ENCODE peak calls at places on chromosomes 2 and 18, in seven cellular contexts. One of them, this sample, is unnamed.

GRCh38 chr2:173793649-173794565 is 171.3 kb downstream of the SP3 start:
- DNase-seq in sigmoid colon: no peak
- DNase-seq in dorsolateral prefrontal cortex: no peak
- DNase-seq in A549: no peak
- DNase-seq in right atrium auricular region: no peak
- DNase-seq in cardiac fibroblast: no peak
- DNase-seq in body of pancreas: peak
- DNase-seq in this sample: no peak

GRCh38 chr2:150046211-150046610 is 441.3 kb downstream of the RND3 start:
- DNase-seq in sigmoid colon: no peak
- DNase-seq in cardiac fibroblast: peak
- DNase-seq in body of pancreas: no peak
- DNase-seq in A549: no peak
- DNase-seq in dorsolateral prefrontal cortex: no peak
- DNase-seq in right atrium auricular region: no peak
- DNase-seq in this sample: no peak

GRCh38 chr2:240629419-240629967 is 4.2 kb downstream of the GPR35 start:
- DNase-seq in A549: no peak
- DNase-seq in cardiac fibroblast: no peak
- DNase-seq in sigmoid colon: peak
- DNase-seq in body of pancreas: no peak
- DNase-seq in dorsolateral prefrontal cortex: no peak
- DNase-seq in right atrium auricular region: no peak
- DNase-seq in this sample: peak

GRCh38 chr18:47254341-47254939 is 3.0 kb upstream of the SKOR2 start:
- DNase-seq in A549: no peak
- DNase-seq in body of pancreas: no peak
- DNase-seq in dorsolateral prefrontal cortex: no peak
- DNase-seq in sigmoid colon: no peak
- DNase-seq in right atrium auricular region: no peak
- DNase-seq in cardiac fibroblast: peak
- DNase-seq in this sample: no peak

GRCh38 chr2:155905640-155906039 is 426.9 kb downstream of the NR4A2 start:
- DNase-seq in A549: no peak
- DNase-seq in right atrium auricular region: no peak
- DNase-seq in dorsolateral prefrontal cortex: no peak
- DNase-seq in body of pancreas: no peak
- DNase-seq in sigmoid colon: no peak
- DNase-seq in cardiac fibroblast: no peak
- DNase-seq in this sample: no peak

GRCh38 chr2:58664523-58665155 is 423.5 kb upstream of the FANCL start:
- DNase-seq in cardiac fibroblast: peak
- DNase-seq in right atrium auricular region: no peak
- DNase-seq in dorsolateral prefrontal cortex: no peak
- DNase-seq in A549: no peak
- DNase-seq in sigmoid colon: no peak
- DNase-seq in body of pancreas: no peak
- DNase-seq in this sample: no peak

GRCh38 chr2:161992526-161992925 is 81.5 kb downstream of the DPP4 start:
- DNase-seq in sigmoid colon: no peak
- DNase-seq in cardiac fibroblast: no peak
- DNase-seq in A549: no peak
- DNase-seq in dorsolateral prefrontal cortex: no peak
- DNase-seq in body of pancreas: no peak
- DNase-seq in right atrium auricular region: no peak
- DNase-seq in this sample: no peak

GRCh38 chr2:196208915-196209314 is 37.5 kb upstream of the STK17B start:
- DNase-seq in sigmoid colon: no peak
- DNase-seq in right atrium auricular region: no peak
- DNase-seq in cardiac fibroblast: no peak
- DNase-seq in dorsolateral prefrontal cortex: no peak
- DNase-seq in A549: no peak
- DNase-seq in body of pancreas: no peak
- DNase-seq in this sample: no peak

GRCh38 chr2:17879137-17879912 is 858 bp downstream of the KCNS3 start:
- DNase-seq in A549: peak
- DNase-seq in sigmoid colon: peak
- DNase-seq in right atrium auricular region: peak
- DNase-seq in dorsolateral prefrontal cortex: no peak
- DNase-seq in body of pancreas: peak
- DNase-seq in cardiac fibroblast: peak
- DNase-seq in this sample: peak

GRCh38 chr2:158845869-158846268 is 50.8 kb downstream of the DAPL1 start:
- DNase-seq in body of pancreas: no peak
- DNase-seq in cardiac fibroblast: peak
- DNase-seq in dorsolateral prefrontal cortex: no peak
- DNase-seq in sigmoid colon: no peak
- DNase-seq in A549: no peak
- DNase-seq in right atrium auricular region: no peak
- DNase-seq in this sample: no peak

GRCh38 chr18:14900435-14900834 is 152.5 kb downstream of the ANKRD30B start:
- DNase-seq in A549: no peak
- DNase-seq in cardiac fibroblast: no peak
- DNase-seq in body of pancreas: no peak
- DNase-seq in sigmoid colon: no peak
- DNase-seq in right atrium auricular region: no peak
- DNase-seq in dorsolateral prefrontal cortex: no peak
- DNase-seq in this sample: no peak

GRCh38 chr2:42809876-42810125 is 17.4 kb upstream of the HAAO start:
- DNase-seq in dorsolateral prefrontal cortex: peak
- DNase-seq in cardiac fibroblast: no peak
- DNase-seq in A549: peak
- DNase-seq in sigmoid colon: peak
- DNase-seq in right atrium auricular region: peak
- DNase-seq in body of pancreas: peak
- DNase-seq in this sample: peak
- TF ChIP-seq CTCF in dorsolateral prefrontal cortex: no peak
- TF ChIP-seq CTCF in cardiac fibroblast: no peak
- TF ChIP-seq CTCF in A549: peak
- TF ChIP-seq CTCF in sigmoid colon: no peak
- TF ChIP-seq CTCF in right atrium auricular region: peak
- TF ChIP-seq CTCF in body of pancreas: peak
- TF ChIP-seq CTCF in this sample: no peak

DNA sequence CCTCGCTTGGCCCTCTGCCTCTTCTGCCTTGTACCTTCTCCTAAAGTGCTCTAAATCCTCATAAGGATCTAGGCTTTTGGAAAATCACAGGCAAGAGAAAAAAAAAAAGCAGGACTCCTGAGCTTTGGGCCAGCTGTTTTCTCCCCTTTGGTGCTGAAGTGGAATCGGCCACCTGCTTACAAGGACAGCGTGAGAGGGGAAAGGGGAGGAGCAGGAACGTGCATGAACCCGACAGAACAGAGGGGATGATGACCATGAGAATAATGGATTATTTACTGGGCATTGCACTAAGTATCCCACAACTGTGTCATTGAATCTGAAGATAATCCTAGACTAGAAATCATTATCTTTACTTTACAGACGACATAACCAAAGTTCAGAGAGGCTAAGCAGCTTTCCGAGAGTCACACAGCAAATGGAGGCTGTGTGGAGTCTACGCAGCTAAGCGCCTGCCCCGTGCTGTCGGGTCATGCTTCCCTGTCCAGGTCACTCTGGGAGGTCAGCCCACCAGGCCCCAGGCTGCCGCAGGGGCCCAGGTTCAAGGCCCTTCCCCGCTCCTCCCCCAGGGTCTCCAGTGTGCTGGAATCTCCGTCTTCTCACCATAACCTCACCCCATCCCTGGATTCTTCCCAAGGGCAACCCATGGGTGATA is 141.8 kb downstream of the PXDN start:
- DNase-seq in A549: no peak
- DNase-seq in dorsolateral prefrontal cortex: no peak
- DNase-seq in cardiac fibroblast: no peak
- DNase-seq in right atrium auricular region: no peak
- DNase-seq in body of pancreas: no peak
- DNase-seq in sigmoid colon: peak
- DNase-seq in this sample: no peak
- H3K4me3 ChIP-seq in A549: no peak
- H3K4me3 ChIP-seq in dorsolateral prefrontal cortex: no peak
- H3K4me3 ChIP-seq in cardiac fibroblast: no peak
- H3K4me3 ChIP-seq in right atrium auricular region: no peak
- H3K4me3 ChIP-seq in body of pancreas: no peak
- H3K4me3 ChIP-seq in sigmoid colon: no peak
- H3K4me3 ChIP-seq in this sample: no peak

DNA sequence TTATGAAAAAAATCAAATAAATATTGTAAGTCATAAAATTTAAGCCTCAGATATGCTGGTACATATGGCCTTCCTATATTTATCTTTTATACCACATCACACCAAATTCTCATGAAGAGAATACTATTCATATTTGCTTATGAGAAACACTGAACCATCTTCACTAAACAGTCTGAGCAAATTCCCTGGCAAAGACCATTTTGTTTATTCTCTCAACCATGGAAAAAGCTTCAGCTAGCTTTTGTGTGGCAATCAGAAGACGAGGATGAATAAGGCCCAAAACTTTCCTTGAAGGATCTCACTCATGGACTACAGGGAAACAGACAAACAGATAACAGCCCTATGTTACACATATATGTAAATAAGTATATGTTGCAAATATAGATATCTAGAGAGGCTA is 252.1 kb downstream of the TMX3 start:
- DNase-seq in dorsolateral prefrontal cortex: no peak
- DNase-seq in body of pancreas: no peak
- DNase-seq in A549: no peak
- DNase-seq in right atrium auricular region: no peak
- DNase-seq in cardiac fibroblast: no peak
- DNase-seq in sigmoid colon: no peak
- DNase-seq in this sample: no peak
- TF ChIP-seq CTCF in dorsolateral prefrontal cortex: no peak
- TF ChIP-seq CTCF in body of pancreas: no peak
- TF ChIP-seq CTCF in A549: no peak
- TF ChIP-seq CTCF in right atrium auricular region: no peak
- TF ChIP-seq CTCF in cardiac fibroblast: no peak
- TF ChIP-seq CTCF in sigmoid colon: no peak
- TF ChIP-seq CTCF in this sample: no peak

GRCh38 chr2:23596316-23596885 is 211.4 kb downstream of the KLHL29 start:
- DNase-seq in cardiac fibroblast: peak
- DNase-seq in body of pancreas: no peak
- DNase-seq in sigmoid colon: peak
- DNase-seq in A549: no peak
- DNase-seq in dorsolateral prefrontal cortex: no peak
- DNase-seq in right atrium auricular region: no peak
- DNase-seq in this sample: no peak
- H3K4me3 ChIP-seq in cardiac fibroblast: no peak
- H3K4me3 ChIP-seq in body of pancreas: no peak
- H3K4me3 ChIP-seq in sigmoid colon: no peak
- H3K4me3 ChIP-seq in A549: no peak
- H3K4me3 ChIP-seq in dorsolateral prefrontal cortex: peak
- H3K4me3 ChIP-seq in right atrium auricular region: no peak
- H3K4me3 ChIP-seq in this sample: peak

GRCh38 chr2:71804251-71804650 is 343.4 kb downstream of the CYP26B1 start:
- DNase-seq in right atrium auricular region: no peak
- DNase-seq in A549: no peak
- DNase-seq in sigmoid colon: no peak
- DNase-seq in cardiac fibroblast: peak
- DNase-seq in body of pancreas: no peak
- DNase-seq in dorsolateral prefrontal cortex: no peak
- DNase-seq in this sample: peak
- TF ChIP-seq CTCF in right atrium auricular region: no peak
- TF ChIP-seq CTCF in A549: no peak
- TF ChIP-seq CTCF in sigmoid colon: no peak
- TF ChIP-seq CTCF in cardiac fibroblast: peak
- TF ChIP-seq CTCF in body of pancreas: no peak
- TF ChIP-seq CTCF in dorsolateral prefrontal cortex: no peak
- TF ChIP-seq CTCF in this sample: no peak

GRCh38 chr2:160871953-160872352 is 288.3 kb upstream of the TANK start:
- DNase-seq in body of pancreas: no peak
- DNase-seq in right atrium auricular region: no peak
- DNase-seq in A549: no peak
- DNase-seq in sigmoid colon: no peak
- DNase-seq in dorsolateral prefrontal cortex: no peak
- DNase-seq in cardiac fibroblast: no peak
- DNase-seq in this sample: no peak

GRCh38 chr2:160871096-160871495 is 289.1 kb upstream of the TANK start:
- DNase-seq in cardiac fibroblast: peak
- DNase-seq in A549: no peak
- DNase-seq in body of pancreas: no peak
- DNase-seq in dorsolateral prefrontal cortex: no peak
- DNase-seq in sigmoid colon: no peak
- DNase-seq in right atrium auricular region: no peak
- DNase-seq in this sample: no peak

GRCh38 chr2:160869411-160869810 is 290.8 kb upstream of the TANK start:
- DNase-seq in A549: no peak
- DNase-seq in sigmoid colon: no peak
- DNase-seq in cardiac fibroblast: peak
- DNase-seq in dorsolateral prefrontal cortex: no peak
- DNase-seq in right atrium auricular region: no peak
- DNase-seq in body of pancreas: no peak
- DNase-seq in this sample: no peak

GRCh38 chr2:160868891-160869290 is 291.3 kb upstream of the TANK start:
- DNase-seq in A549: no peak
- DNase-seq in dorsolateral prefrontal cortex: no peak
- DNase-seq in body of pancreas: no peak
- DNase-seq in right atrium auricular region: no peak
- DNase-seq in sigmoid colon: no peak
- DNase-seq in cardiac fibroblast: peak
- DNase-seq in this sample: no peak
- H3K4me3 ChIP-seq in A549: no peak
- H3K4me3 ChIP-seq in dorsolateral prefrontal cortex: no peak
- H3K4me3 ChIP-seq in body of pancreas: no peak
- H3K4me3 ChIP-seq in right atrium auricular region: no peak
- H3K4me3 ChIP-seq in sigmoid colon: no peak
- H3K4me3 ChIP-seq in cardiac fibroblast: no peak
- H3K4me3 ChIP-seq in this sample: no peak

DNA sequence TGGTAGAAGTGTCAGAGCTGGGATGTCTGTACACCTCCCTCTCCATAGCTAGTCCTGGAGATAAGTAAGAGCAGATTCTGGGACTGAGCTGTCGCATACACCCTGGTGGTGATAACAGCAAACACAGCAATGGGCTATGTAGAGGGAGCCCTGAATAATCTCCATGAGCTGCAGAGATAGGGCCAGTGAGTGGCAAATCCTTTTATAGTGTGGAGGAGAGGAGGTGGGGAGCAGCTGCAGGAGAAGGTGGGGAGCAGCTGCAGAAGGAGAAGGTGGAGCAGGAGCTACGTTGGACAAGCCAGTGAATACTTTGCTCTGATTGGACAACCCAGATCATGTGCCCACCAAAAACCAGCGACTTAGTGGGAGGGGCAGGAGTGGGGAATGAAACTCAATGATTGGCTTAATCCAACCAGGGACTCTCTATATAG is 85.5 kb downstream of the TMEM247 start:
- DNase-seq in sigmoid colon: no peak
- DNase-seq in dorsolateral prefrontal cortex: no peak
- DNase-seq in right atrium auricular region: no peak
- DNase-seq in A549: no peak
- DNase-seq in body of pancreas: no peak
- DNase-seq in cardiac fibroblast: no peak
- DNase-seq in this sample: no peak
- TF ChIP-seq CTCF in sigmoid colon: no peak
- TF ChIP-seq CTCF in dorsolateral prefrontal cortex: no peak
- TF ChIP-seq CTCF in right atrium auricular region: no peak
- TF ChIP-seq CTCF in A549: no peak
- TF ChIP-seq CTCF in body of pancreas: no peak
- TF ChIP-seq CTCF in cardiac fibroblast: no peak
- TF ChIP-seq CTCF in this sample: no peak